ENCODE peak calls at places on chromosomes 6 and 20, in four cellular contexts. One of them, this sample, is unnamed.

GRCh38 chr6:146682919-146683318 is 84.1 kb downstream of the ADGB start:
- DNase-seq in fibroblast of lung: no peak
- DNase-seq in mammary epithelial cell: no peak
- DNase-seq in K562: no peak
- DNase-seq in this sample: no peak

GRCh38 chr6:33578164-33578563 is 1.9 kb downstream of the BAK1 start:
- DNase-seq in K562: peak
- DNase-seq in fibroblast of lung: no peak
- DNase-seq in mammary epithelial cell: no peak
- DNase-seq in this sample: no peak

GRCh38 chr6:135128268-135128914 is 52.7 kb upstream of the MYB start:
- DNase-seq in fibroblast of lung: no peak
- DNase-seq in mammary epithelial cell: no peak
- DNase-seq in K562: no peak
- DNase-seq in this sample: no peak

GRCh38 chr6:111534366-111534765 is 51.3 kb upstream of the REV3L start:
- DNase-seq in K562: no peak
- DNase-seq in mammary epithelial cell: peak
- DNase-seq in fibroblast of lung: peak
- DNase-seq in this sample: no peak

GRCh38 chr6:24802271-24803059 is 3.7 kb upstream of the ARMH2 start:
- DNase-seq in mammary epithelial cell: peak
- DNase-seq in fibroblast of lung: peak
- DNase-seq in K562: no peak
- DNase-seq in this sample: no peak

GRCh38 chr6:2403546-2403945 is 158.1 kb upstream of the GMDS start:
- DNase-seq in fibroblast of lung: no peak
- DNase-seq in mammary epithelial cell: no peak
- DNase-seq in K562: no peak
- DNase-seq in this sample: no peak

GRCh38 chr6:44294832-44295791 is 18.0 kb downstream of the AARS2 start:
- DNase-seq in mammary epithelial cell: no peak
- DNase-seq in fibroblast of lung: no peak
- DNase-seq in K562: no peak
- DNase-seq in this sample: no peak

GRCh38 chr6:104625536-104625935 is 234.2 kb downstream of the HACE1 start:
- DNase-seq in K562: no peak
- DNase-seq in fibroblast of lung: peak
- DNase-seq in mammary epithelial cell: peak
- DNase-seq in this sample: peak

GRCh38 chr6:35492664-35493284 is 4.1 kb downstream of the TEAD3 start:
- DNase-seq in K562: no peak
- DNase-seq in fibroblast of lung: no peak
- DNase-seq in mammary epithelial cell: no peak
- DNase-seq in this sample: no peak

GRCh38 chr6:130037207-130037811 is 18.9 kb downstream of the L3MBTL3 start:
- DNase-seq in fibroblast of lung: no peak
- DNase-seq in K562: peak
- DNase-seq in mammary epithelial cell: no peak
- DNase-seq in this sample: no peak

GRCh38 chr6:1423578-1423977 is 34.2 kb downstream of the FOXF2 start:
- DNase-seq in mammary epithelial cell: no peak
- DNase-seq in fibroblast of lung: no peak
- DNase-seq in K562: no peak
- DNase-seq in this sample: no peak

GRCh38 chr20:43533060-43533459 is 25.6 kb downstream of the L3MBTL1 start:
- DNase-seq in mammary epithelial cell: no peak
- DNase-seq in fibroblast of lung: peak
- DNase-seq in K562: no peak
- DNase-seq in this sample: no peak

GRCh38 chr6:96760153-96760687 is 77.1 kb downstream of the GPR63 start:
- DNase-seq in K562: no peak
- DNase-seq in mammary epithelial cell: no peak
- DNase-seq in fibroblast of lung: no peak
- DNase-seq in this sample: no peak

GRCh38 chr6:40148882-40149573 is 214.8 kb upstream of the MOCS1 start:
- DNase-seq in fibroblast of lung: no peak
- DNase-seq in mammary epithelial cell: no peak
- DNase-seq in K562: no peak
- DNase-seq in this sample: no peak

GRCh38 chr6:136290406-136291010 is 862 bp upstream of the BCLAF1 start:
- DNase-seq in K562: peak
- DNase-seq in fibroblast of lung: peak
- DNase-seq in mammary epithelial cell: peak
- DNase-seq in this sample: peak

GRCh38 chr6:35719407-35719829 is 17.4 kb upstream of the ARMC12 start:
- DNase-seq in K562: no peak
- DNase-seq in fibroblast of lung: no peak
- DNase-seq in mammary epithelial cell: no peak
- DNase-seq in this sample: no peak

GRCh38 chr20:25493137-25493536 is 85.7 kb downstream of the GINS1 start:
- DNase-seq in K562: no peak
- DNase-seq in fibroblast of lung: no peak
- DNase-seq in mammary epithelial cell: no peak
- DNase-seq in this sample: no peak

GRCh38 chr20:47358672-47359532 is 2.4 kb upstream of the ZMYND8 start:
- DNase-seq in K562: peak
- DNase-seq in mammary epithelial cell: peak
- DNase-seq in fibroblast of lung: peak
- DNase-seq in this sample: peak

GRCh38 chr6:7911345-7911725 is 747 bp upstream of the TXNDC5 start:
- DNase-seq in K562: no peak
- DNase-seq in mammary epithelial cell: peak
- DNase-seq in fibroblast of lung: no peak
- DNase-seq in this sample: no peak

DNA sequence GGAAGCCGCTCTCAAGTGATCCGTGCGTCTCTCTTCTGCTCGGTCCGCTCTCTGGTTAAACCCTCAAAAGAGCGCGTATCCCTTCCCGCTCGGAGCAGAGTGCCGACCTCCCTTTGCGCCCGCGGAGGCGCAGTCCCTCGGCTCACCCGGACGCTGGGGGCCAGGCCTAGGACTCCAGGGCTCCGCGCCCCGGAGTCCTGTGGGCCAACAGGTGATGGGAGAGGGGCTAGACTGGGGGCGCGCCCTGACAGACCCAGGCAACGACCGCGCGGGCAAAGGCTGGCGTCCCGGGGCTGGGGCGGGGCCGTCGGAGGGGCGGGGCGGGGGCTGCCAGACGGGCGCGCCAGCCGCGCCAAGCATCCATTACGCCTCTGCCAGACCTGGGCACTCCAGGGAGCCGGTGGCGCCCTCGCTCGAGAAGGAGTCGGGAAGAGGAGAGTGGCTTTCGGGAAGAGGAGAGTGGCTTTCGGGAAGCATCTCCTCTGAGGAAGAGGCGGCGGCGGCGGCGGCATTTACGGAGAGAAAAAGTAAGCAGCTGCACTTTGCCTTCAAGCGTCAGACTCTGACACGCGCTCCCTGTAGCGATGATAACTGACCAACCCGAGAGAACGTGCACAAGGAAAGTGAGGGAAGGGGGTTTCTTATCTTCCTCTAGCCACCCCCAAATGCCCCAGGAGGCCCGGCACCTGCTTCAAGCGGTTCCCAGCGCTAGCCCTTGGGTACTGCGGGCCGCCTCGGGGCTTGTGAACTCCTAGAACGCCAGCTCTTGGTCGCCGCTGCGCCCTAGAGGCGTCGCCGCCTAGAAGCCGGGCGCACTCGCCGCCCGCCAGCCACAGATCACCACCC is 2.6 kb downstream of the EPHA7 start:
- DNase-seq in mammary epithelial cell: peak
- DNase-seq in fibroblast of lung: peak
- DNase-seq in K562: no peak
- DNase-seq in this sample: peak
- TF ChIP-seq EZH2 in mammary epithelial cell: no peak
- TF ChIP-seq EZH2 in fibroblast of lung: no peak
- TF ChIP-seq EZH2 in K562: no peak
- TF ChIP-seq EZH2 in this sample: peak

GRCh38 chr20:2143594-2143993 is 42.0 kb downstream of the STK35 start:
- DNase-seq in mammary epithelial cell: no peak
- DNase-seq in K562: no peak
- DNase-seq in fibroblast of lung: no peak
- DNase-seq in this sample: no peak

GRCh38 chr20:2141592-2142575 is 40.3 kb downstream of the STK35 start:
- DNase-seq in mammary epithelial cell: no peak
- DNase-seq in K562: no peak
- DNase-seq in fibroblast of lung: no peak
- DNase-seq in this sample: no peak

GRCh38 chr20:2144850-2145249 is 43.2 kb downstream of the STK35 start:
- DNase-seq in fibroblast of lung: no peak
- DNase-seq in mammary epithelial cell: no peak
- DNase-seq in K562: no peak
- DNase-seq in this sample: no peak

GRCh38 chr20:2140561-2140960 is 38.9 kb downstream of the STK35 start:
- DNase-seq in fibroblast of lung: peak
- DNase-seq in mammary epithelial cell: no peak
- DNase-seq in K562: no peak
- DNase-seq in this sample: no peak

GRCh38 chr20:2142649-2143048 is 41.0 kb downstream of the STK35 start:
- DNase-seq in fibroblast of lung: no peak
- DNase-seq in mammary epithelial cell: no peak
- DNase-seq in K562: no peak
- DNase-seq in this sample: no peak
- H3K4me3 ChIP-seq in fibroblast of lung: no peak
- H3K4me3 ChIP-seq in mammary epithelial cell: no peak
- H3K4me3 ChIP-seq in K562: no peak
- H3K4me3 ChIP-seq in this sample: no peak

DNA sequence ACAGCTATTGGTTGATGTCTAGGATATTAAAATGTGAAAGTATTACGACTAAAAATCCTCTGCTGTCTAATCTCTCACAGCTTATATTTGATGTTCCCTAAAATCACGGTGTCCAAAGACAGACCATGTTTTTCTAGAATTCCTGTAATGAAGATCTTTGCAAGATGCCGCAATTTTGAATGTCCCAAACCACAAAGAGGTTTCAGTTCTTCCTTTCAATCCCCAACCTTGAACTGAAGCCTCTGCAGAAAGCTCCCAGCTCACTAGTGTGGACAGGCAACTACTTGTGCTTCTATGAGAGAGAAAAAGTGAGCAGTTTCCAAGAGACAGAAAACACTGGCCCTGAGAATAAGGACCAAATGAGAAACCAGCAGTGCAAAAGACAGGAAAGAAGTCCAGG is 370.1 kb downstream of the FOXA2 start:
- DNase-seq in K562: no peak
- DNase-seq in fibroblast of lung: no peak
- DNase-seq in mammary epithelial cell: no peak
- DNase-seq in this sample: no peak
- TF ChIP-seq EZH2 in K562: no peak
- TF ChIP-seq EZH2 in fibroblast of lung: no peak
- TF ChIP-seq EZH2 in mammary epithelial cell: no peak
- TF ChIP-seq EZH2 in this sample: no peak

GRCh38 chr6:166542580-166542912 is 43.9 kb downstream of the RAMACL start:
- DNase-seq in mammary epithelial cell: no peak
- DNase-seq in K562: no peak
- DNase-seq in fibroblast of lung: peak
- DNase-seq in this sample: peak
- H3K4me3 ChIP-seq in mammary epithelial cell: no peak
- H3K4me3 ChIP-seq in K562: no peak
- H3K4me3 ChIP-seq in fibroblast of lung: no peak
- H3K4me3 ChIP-seq in this sample: no peak

GRCh38 chr20:42313704-42314103 is 695.5 kb upstream of the CHD6 start:
- DNase-seq in mammary epithelial cell: no peak
- DNase-seq in fibroblast of lung: no peak
- DNase-seq in K562: no peak
- DNase-seq in this sample: no peak

GRCh38 chr20:42319614-42320013 is 701.4 kb upstream of the CHD6 start:
- DNase-seq in fibroblast of lung: no peak
- DNase-seq in mammary epithelial cell: no peak
- DNase-seq in K562: no peak
- DNase-seq in this sample: no peak
- TF ChIP-seq EZH2 in fibroblast of lung: no peak
- TF ChIP-seq EZH2 in mammary epithelial cell: no peak
- TF ChIP-seq EZH2 in K562: no peak
- TF ChIP-seq EZH2 in this sample: no peak

GRCh38 chr20:50124496-50124895 is 11.5 kb upstream of the UBE2V1 start:
- DNase-seq in fibroblast of lung: no peak
- DNase-seq in mammary epithelial cell: no peak
- DNase-seq in K562: no peak
- DNase-seq in this sample: no peak
- H3K4me3 ChIP-seq in fibroblast of lung: no peak
- H3K4me3 ChIP-seq in mammary epithelial cell: no peak
- H3K4me3 ChIP-seq in K562: no peak
- H3K4me3 ChIP-seq in this sample: no peak

GRCh38 chr6:137489410-137490371 is 4.5 kb downstream of the OLIG3 start:
- DNase-seq in K562: no peak
- DNase-seq in mammary epithelial cell: no peak
- DNase-seq in fibroblast of lung: no peak
- DNase-seq in this sample: peak
- TF ChIP-seq EZH2 in K562: no peak
- TF ChIP-seq EZH2 in mammary epithelial cell: no peak
- TF ChIP-seq EZH2 in fibroblast of lung: no peak
- TF ChIP-seq EZH2 in this sample: peak

This sample was measured in neural progenitor cell.